ENCODE peak calls at places on chromosomes 12 and 14, in six cellular contexts. W is psoas muscle; E is putamen; B is fibroblast of mammary gland; M is HFFc6; G is activated CD8-positive, alpha-beta memory T cell treated with anti-CD3 and anti-CD28 coated beads for 24 hours. H is an unnamed sample.

GRCh38 chr12:132329036-132329738 is at the start of gene GALNT9:
- DNase-seq in W (no peak), E (no peak), B (no peak), M (no peak), G (peak; percentile 60), H (no peak)

GRCh38 chr12:54129028-54129903 is 59.5 kb downstream of the SMUG1 start:
- DNase-seq in W (no peak), E (no peak), B (no peak), M (no peak), G (no peak), H (no peak)

GRCh38 chr12:14741153-14741552 is 44.8 kb upstream of the GUCY2C start:
- DNase-seq in W (no peak), E (no peak), B (no peak), M (no peak), G (no peak), H (no peak)

GRCh38 chr12:110365743-110366473 is 37.6 kb downstream of the ANAPC7 start:
- DNase-seq in W (no peak), E (no peak), B (no peak), M (no peak), G (no peak), H (no peak)

GRCh38 chr12:3333583-3333982 is 157.4 kb upstream of the PRMT8 start:
- DNase-seq in W (no peak), E (no peak), B (no peak), M (no peak), G (no peak), H (no peak)

GRCh38 chr12:53232641-53233538 is 881 bp upstream of the RARG start:
- DNase-seq in W (peak; percentile 36), E (no peak), B (peak; percentile 21), M (no peak), G (peak; percentile 78), H (no peak)

GRCh38 chr14:83071888-83072501 is 1538.3 kb upstream of the SEL1L start:
- DNase-seq in W (no peak), E (no peak), B (peak; percentile 25), M (no peak), G (no peak), H (no peak)

GRCh38 chr12:42958271-42958674 is 368.7 kb upstream of the PRICKLE1 start:
- DNase-seq in W (no peak), E (no peak), B (peak; percentile 67), M (no peak), G (no peak), H (no peak)

GRCh38 chr12:57182918-57183575 is 33.5 kb upstream of the NXPH4 start:
- DNase-seq in W (peak; percentile 73), E (peak; percentile 52), B (peak; percentile 66), M (peak; percentile 50), G (peak; percentile 93), H (no peak)

GRCh38 chr12:88298761-88299242 is 156.7 kb downstream of the TMTC3 start:
- DNase-seq in W (no peak), E (peak; percentile 53), B (peak; percentile 77), M (peak; percentile 54), G (no peak), H (no peak)

GRCh38 chr14:61420326-61420725 is 98.9 kb downstream of the PRKCH start:
- DNase-seq in W (no peak), E (no peak), B (no peak), M (no peak), G (no peak), H (no peak)

GRCh38 chr12:106976013-106976658 is 10.8 kb downstream of the MTERF2 start:
- DNase-seq in W (no peak), E (no peak), B (peak; percentile 74), M (no peak), G (no peak), H (no peak)

GRCh38 chr12:43816168-43816567 is 10.1 kb upstream of the TWF1 start:
- DNase-seq in W (no peak), E (no peak), B (peak; percentile 16), M (no peak), G (no peak), H (no peak)

GRCh38 chr12:113145720-113146551 is 3.6 kb upstream of the CFAP73 start:
- DNase-seq in W (no peak), E (no peak), B (peak; percentile 45), M (no peak), G (no peak), H (no peak)

GRCh38 chr12:101459642-101460346 is 15.3 kb upstream of the SPIC start:
- DNase-seq in W (peak; percentile 17), E (no peak), B (peak; percentile 76), M (peak; percentile 8), G (no peak), H (no peak)

GRCh38 chr14:100538566-100539318 is 48.5 kb downstream of the BEGAIN start:
- DNase-seq in W (peak; percentile 11), E (no peak), B (no peak), M (no peak), G (no peak), H (no peak)

GRCh38 chr14:90897022-90897421 is 80.8 kb upstream of the TTC7B start:
- DNase-seq in W (no peak), E (no peak), B (no peak), M (no peak), G (no peak), H (no peak)

GRCh38 chr14:33307691-33308369 is 369.2 kb downstream of the NPAS3 start:
- DNase-seq in W (peak; percentile 41), E (peak; percentile 25), B (peak; percentile 91), M (peak; percentile 1), G (no peak), H (no peak)

GRCh38 chr14:21136024-21136423 is 19.8 kb downstream of the OR5AU1 start:
- DNase-seq in W (no peak), E (no peak), B (peak; percentile 34), M (no peak), G (no peak), H (no peak)

GRCh38 chr14:90624228-90624627 is 192.0 kb downstream of the TTC7B start:
- DNase-seq in W (peak; percentile 71), E (no peak), B (peak; percentile 58), M (peak; percentile 63), G (no peak), H (no peak)

GRCh38 chr12:75550906-75551305 is 39.5 kb upstream of the KRR1 start:
- DNase-seq in W (no peak), E (no peak), B (no peak), M (no peak), G (no peak), H (no peak)

GRCh38 chr12:51886021-51886710 is 1.7 kb upstream of the ANKRD33 start:
- DNase-seq in W (peak; percentile 70), E (peak; percentile 45), B (peak; percentile 99), M (peak; percentile 97), G (no peak), H (no peak)

GRCh38 chr14:100281286-100282082 is 24.8 kb downstream of the SLC25A29 start:
- DNase-seq in W (no peak), E (no peak), B (no peak), M (no peak), G (no peak), H (no peak)

GRCh38 chr12:107355004-107355565 is 261.7 kb upstream of the CRY1 start:
- DNase-seq in W (no peak), E (no peak), B (no peak), M (no peak), G (no peak), H (no peak)

GRCh38 chr14:30658645-30659044 is 36.5 kb downstream of the SCFD1 start:
- DNase-seq in W (no peak), E (no peak), B (no peak), M (no peak), G (no peak), H (no peak)

GRCh38 chr12:70733385-70733784 is 96.2 kb upstream of the PTPRB start:
- DNase-seq in W (no peak), E (peak; percentile 80), B (peak; percentile 84), M (peak; percentile 67), G (no peak), H (no peak)

GRCh38 chr12:85422766-85423165 is 142.7 kb downstream of the ALX1 start:
- DNase-seq in W (no peak), E (no peak), B (no peak), M (no peak), G (no peak), H (no peak)

GRCh38 chr14:101497910-101498860 is 63.1 kb upstream of the DIO3 start:
- DNase-seq in W (no peak), E (no peak), B (no peak), M (no peak), G (no peak), H (no peak)

GRCh38 chr12:117031843-117032592 is 67.2 kb downstream of the TESC start:
- DNase-seq in W (no peak), E (no peak), B (no peak), M (no peak), G (no peak), H (no peak)

GRCh38 chr14:73227812-73228781 is 9.2 kb upstream of the PAPLN start:
- DNase-seq in W (peak; percentile 68), E (no peak), B (peak; percentile 93), M (peak; percentile 46), G (no peak), H (peak; percentile 92)

GRCh38 chr12:111429760-111430417 is 24.2 kb downstream of the SH2B3 start:
- DNase-seq in W (no peak), E (no peak), B (no peak), M (no peak), G (peak; percentile 86), H (no peak)

GRCh38 chr14:103563089-103563620 is 395 bp downstream of the COA8 start:
- DNase-seq in W (no peak), E (no peak), B (peak; percentile 25), M (no peak), G (no peak), H (no peak)

GRCh38 chr12:77010637-77011548 is 54.5 kb downstream of the E2F7 start:
- DNase-seq in W (peak; percentile 61), E (peak; percentile 66), B (peak; percentile 75), M (peak; percentile 62), G (peak; percentile 83), H (peak; percentile 90)

GRCh38 chr14:52885230-52885629 is 65.6 kb downstream of the FERMT2 start:
- DNase-seq in W (no peak), E (no peak), B (peak; percentile 62), M (peak; percentile 53), G (no peak), H (no peak)

GRCh38 chr14:22561661-22562579 is 27.1 kb downstream of the DAD1 start:
- DNase-seq in W (no peak), E (no peak), B (no peak), M (no peak), G (peak; percentile 83), H (peak; percentile 8)

GRCh38 chr12:95608252-95609033 is 57.2 kb upstream of the USP44 start:
- DNase-seq in W (peak; percentile 67), E (no peak), B (peak; percentile 75), M (peak; percentile 25), G (no peak), H (no peak)

GRCh38 chr14:23864252-23864651 is 89.3 kb upstream of the DHRS4 start:
- DNase-seq in W (no peak), E (no peak), B (no peak), M (no peak), G (no peak), H (no peak)

GRCh38 chr12:8916154-8916553 is 1.8 kb downstream of the PHC1 start:
- DNase-seq in W (no peak), E (no peak), B (no peak), M (no peak), G (no peak), H (no peak)

H was measured in osteocyte.